ENCODE peak calls at places on chromosomes 16 and 17, in four cellular contexts. O is NCI-H748 treated with DMSO at 0.1 percent for 48 hours; P is H9; Y is activated CD4-positive, alpha-beta T cell treated with anti-CD3 and anti-CD28 coated beads, Interleukin-2, amount 10 ng/mL, durations not matched to agents 7 days and 5 days. N is an unnamed sample.

GRCh38 chr17:13544292-13544691 is 57.4 kb downstream of the HS3ST3A1 start:
- DNase-seq in P (no peak), O (no peak), Y (no peak), N (no peak)

GRCh38 chr16:69351309-69352027 is at the start of gene TMED6:
- DNase-seq in O (no peak), P (no peak), Y (no peak), N (no peak)

GRCh38 chr17:10754109-10754508 is 24.3 kb upstream of the TMEM220 start:
- DNase-seq in O (no peak), Y (peak; percentile 39), P (peak; percentile 87), N (peak; percentile 80)

GRCh38 chr17:62597920-62598319 is 29.6 kb upstream of the MRC2 start:
- DNase-seq in O (no peak), P (no peak), Y (no peak), N (no peak)

GRCh38 chr17:4999429-5000093 is 1.8 kb downstream of the KIF1C start:
- DNase-seq in O (no peak), P (no peak), Y (no peak), N (no peak)

GRCh38 chr16:2912330-2913199 is 834 bp downstream of the FLYWCH1 start:
- DNase-seq in P (no peak), Y (peak; percentile 47), O (no peak), N (peak; percentile 38)

GRCh38 chr16:66705790-66706505 is 9.4 kb upstream of the CMTM4 start:
- DNase-seq in P (no peak), Y (no peak), O (no peak), N (no peak)

GRCh38 chr17:2057130-2057713 is 2.3 kb downstream of the HIC1 start:
- DNase-seq in Y (no peak), P (no peak), O (no peak), N (no peak)

GRCh38 chr17:51731941-51732722 is 426.4 kb downstream of the CA10 start:
- DNase-seq in Y (no peak), O (no peak), P (no peak), N (no peak)

GRCh38 chr17:19939993-19940721 is 37.5 kb downstream of the AKAP10 start:
- DNase-seq in P (no peak), Y (no peak), O (no peak), N (no peak)

GRCh38 chr17:5526821-5527598 is 40.6 kb downstream of the MIS12 start:
- DNase-seq in O (no peak), Y (peak; percentile 25), P (no peak), N (no peak)

GRCh38 chr17:64092952-64093451 is 36.9 kb downstream of the ERN1 start:
- DNase-seq in Y (no peak), O (no peak), P (no peak), N (no peak)

GRCh38 chr16:540645-541340 is 13.3 kb downstream of the CAPN15 start:
- DNase-seq in Y (no peak), P (no peak), O (no peak), N (no peak)

N was measured in WTC11.